ENCODE peak calls at places on chromosomes 12 and 14, in six cellular contexts. O is BJ; H is CD4-positive, CD25-positive, alpha-beta regulatory T cell; Z is tibial artery; Y is fibroblast of lung; B is prostate gland. I is an unnamed sample.
A peak's percentile ranks its signal among the peaks of the same experiment; 100 is the strongest.

GRCh38 chr14:51716610-51717009 is 64.9 kb downstream of the FRMD6 start:
- DNase-seq in O (no peak), H (no peak), Z (no peak), Y (peak; percentile 59), B (no peak), I (no peak)

GRCh38 chr12:110841007-110841406 is 5.8 kb upstream of the CCDC63 start:
- DNase-seq in O (no peak), H (no peak), Z (no peak), Y (no peak), B (no peak), I (no peak)

GRCh38 chr14:96748371-96748770 is 48.8 kb upstream of the VRK1 start:
- DNase-seq in O (no peak), H (no peak), Z (no peak), Y (no peak), B (no peak), I (no peak)

GRCh38 chr12:89731614-89732013 is 23.0 kb upstream of the ATP2B1 start:
- DNase-seq in O (no peak), H (no peak), Z (no peak), Y (peak; percentile 58), B (no peak), I (no peak)

GRCh38 chr14:74843653-74844052 is 32.3 kb downstream of the PROX2 start:
- DNase-seq in O (no peak), H (no peak), Z (no peak), Y (peak; percentile 30), B (no peak), I (no peak)

GRCh38 chr14:81401420-81402122 is 1.4 kb upstream of the STON2 start:
- DNase-seq in O (peak; percentile 88), H (peak; percentile 2), Z (no peak), Y (peak; percentile 97), B (no peak), I (no peak)

GRCh38 chr14:37595809-37596595 is 573 bp downstream of the TTC6 start:
- DNase-seq in O (no peak), H (peak; percentile 46), Z (no peak), Y (peak; percentile 22), B (peak; percentile 92), I (no peak)

GRCh38 chr14:99737451-99737951 is 53.4 kb downstream of the CYP46A1 start:
- DNase-seq in O (no peak), H (no peak), Z (peak; percentile 89), Y (no peak), B (peak; percentile 26), I (peak; percentile 76)

GRCh38 chr12:4275869-4276253 is 2.3 kb downstream of the CCND2 start:
- DNase-seq in O (no peak), H (no peak), Z (no peak), Y (no peak), B (no peak), I (no peak)

GRCh38 chr14:32259368-32260013 is 56.4 kb upstream of the RNU6-8 start:
- DNase-seq in O (peak; percentile 46), H (peak; percentile 30), Z (no peak), Y (peak; percentile 82), B (no peak), I (no peak)

GRCh38 chr12:1929241-1929984 is 11.0 kb upstream of the CACNA2D4 start:
- DNase-seq in O (no peak), H (no peak), Z (peak; percentile 44), Y (no peak), B (no peak), I (peak; percentile 4)

GRCh38 chr12:117261267-117261666 is 71.0 kb upstream of the FBXO21 start:
- DNase-seq in O (no peak), H (no peak), Z (no peak), Y (peak; percentile 21), B (no peak), I (no peak)

GRCh38 chr14:53011053-53011462 is 60.2 kb upstream of the FERMT2 start:
- DNase-seq in O (peak; percentile 98), H (no peak), Z (peak; percentile 86), Y (peak; percentile 99), B (no peak), I (peak; percentile 92)

GRCh38 chr12:123498126-123498825 is 35.2 kb downstream of the RILPL1 start:
- DNase-seq in O (no peak), H (no peak), Z (no peak), Y (no peak), B (no peak), I (no peak)

GRCh38 chr14:104735830-104736642 is 12.0 kb downstream of the ADSS1 start:
- DNase-seq in O (peak; percentile 29), H (no peak), Z (peak; percentile 99), Y (no peak), B (no peak), I (peak; percentile 97)

GRCh38 chr12:118034429-118035193 is 18.1 kb downstream of the RFC5 start:
- DNase-seq in O (no peak), H (no peak), Z (no peak), Y (peak; percentile 55), B (peak; percentile 26), I (no peak)

GRCh38 chr14:64249363-64249762 is 44.8 kb downstream of the ESR2 start:
- DNase-seq in O (no peak), H (no peak), Z (no peak), Y (no peak), B (no peak), I (no peak)

GRCh38 chr14:101968186-101968585 is 3.8 kb downstream of the DYNC1H1 start:
- DNase-seq in O (no peak), H (no peak), Z (no peak), Y (no peak), B (no peak), I (peak; percentile 44)

GRCh38 chr14:65042731-65043372 is 56.2 kb downstream of the FNTB start:
- DNase-seq in O (no peak), H (no peak), Z (no peak), Y (no peak), B (no peak), I (no peak)

GRCh38 chr14:89255852-89256251 is 161.2 kb downstream of the FOXN3 start:
- DNase-seq in O (no peak), H (no peak), Z (no peak), Y (no peak), B (no peak), I (no peak)

DNA sequence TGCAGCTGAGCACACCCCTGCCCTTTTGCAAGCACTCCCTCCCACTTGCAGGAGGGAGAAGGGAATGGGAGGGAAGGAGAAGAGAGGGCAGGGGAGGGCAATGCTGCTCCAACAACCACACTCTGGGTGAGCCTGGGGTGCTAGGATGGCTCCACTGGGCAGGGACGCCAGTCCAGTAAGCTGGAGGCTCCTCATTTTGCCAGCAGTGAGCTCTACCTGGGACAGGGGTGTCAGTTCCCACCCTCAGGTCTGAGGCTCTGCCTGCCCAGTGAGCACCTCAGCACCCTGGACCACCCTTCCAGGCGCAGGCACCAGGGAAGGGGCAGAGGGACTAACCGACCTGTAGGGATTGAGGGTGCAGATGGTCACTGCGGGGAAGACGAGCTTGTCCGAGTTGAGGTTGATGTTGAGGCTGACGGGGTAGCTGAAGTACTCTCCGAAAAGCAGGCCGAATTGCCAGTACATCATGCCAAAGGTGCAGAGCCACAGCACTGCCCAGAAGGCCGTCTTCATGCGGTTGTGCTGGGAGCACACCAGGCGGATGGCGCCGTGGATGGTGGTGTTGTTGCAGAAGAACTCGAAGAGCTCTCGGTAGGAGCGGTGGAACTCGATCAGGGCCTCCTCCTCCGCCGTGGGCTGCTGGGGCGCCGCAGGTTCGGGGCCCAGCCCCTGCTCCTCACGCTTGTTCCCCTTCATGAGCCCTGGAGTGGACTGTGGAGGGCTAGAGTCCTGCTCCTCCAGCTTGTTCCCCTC is 1.2 kb downstream of the SCNN1A start:
- DNase-seq in O (no peak), H (no peak), Z (no peak), Y (no peak), B (no peak), I (no peak)
- H3K4me3 ChIP-seq in O (no peak overlapping the region), H (no peak overlapping the region), Z (no peak overlapping the region), Y (no peak overlapping the region), B (peak overlapping the region; percentile 14), I (no peak overlapping the region)

GRCh38 chr12:132746621-132747020 is 15.0 kb downstream of the ANKLE2 start:
- DNase-seq in O (no peak), H (no peak), Z (no peak), Y (no peak), B (no peak), I (no peak)
- H3K36me3 ChIP-seq in O (peaks cover 54% of the 10 kb centered on the region), H (peaks cover 80% of the 10 kb centered on the region), Z (peaks cover 98% of the 10 kb centered on the region), Y (peaks cover 45% of the 10 kb centered on the region), B (peaks cover 30% of the 10 kb centered on the region), I (peaks cover 92% of the 10 kb centered on the region)

DNA sequence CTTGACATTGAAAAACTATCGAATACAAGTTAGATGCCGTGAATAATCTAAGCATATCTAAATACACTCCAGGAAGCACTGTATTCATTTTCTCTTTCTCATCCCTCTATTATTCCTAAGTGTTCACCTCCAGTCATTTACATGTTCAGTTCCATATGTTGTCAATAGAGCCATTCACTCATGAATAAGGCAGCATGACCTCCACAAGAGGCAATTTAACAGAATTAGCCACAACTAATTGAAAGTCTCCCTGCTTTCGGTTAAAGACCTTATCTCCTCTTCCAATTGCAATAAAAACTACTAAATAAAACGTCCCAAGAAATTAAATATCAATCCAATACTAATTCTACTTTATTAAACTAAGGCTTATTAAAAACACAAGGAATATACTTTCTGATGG is 1.8 kb downstream of the LRIG3 start:
- DNase-seq in O (no peak), H (no peak), Z (no peak), Y (peak; percentile 16), B (no peak), I (no peak)
- H3K4me3 ChIP-seq in O (peak overlapping the region; percentile 98), H (no peak overlapping the region), Z (peak overlapping the region; percentile 96), Y (peak overlapping the region; percentile 86), B (peak overlapping the region; percentile 60), I (peak overlapping the region; percentile 89)

GRCh38 chr14:105867961-105868599 is 341.7 kb downstream of the TMEM121 start:
- DNase-seq in O (no peak), H (no peak), Z (peak; percentile 53), Y (no peak), B (no peak), I (no peak)
- H3K36me3 ChIP-seq in O (no peaks in the 10 kb centered on the region), H (no peaks in the 10 kb centered on the region), Z (no peaks in the 10 kb centered on the region), Y (no peaks in the 10 kb centered on the region), B (no peaks in the 10 kb centered on the region), I (no peaks in the 10 kb centered on the region)

GRCh38 chr12:77102123-77102522 is 36.8 kb upstream of the E2F7 start:
- DNase-seq in O (no peak), H (no peak), Z (no peak), Y (no peak), B (no peak), I (no peak)
- H3K4me3 ChIP-seq in O (no peak overlapping the region), H (no peak overlapping the region), Z (no peak overlapping the region), Y (no peak overlapping the region), B (no peak overlapping the region), I (no peak overlapping the region)

I was measured in right atrium auricular region.